ENCODE peak calls at places on chromosomes 2 and 18, in nine cellular contexts. J is aorta; F is IMR-90; X is OCI-LY7; E is K562; M is tibial artery; H is CD8-positive, alpha-beta T cell; K is uterus; V is AG04450. U is an unnamed sample.
A peak's percentile ranks its signal among the peaks of the same experiment; 100 is the strongest.

GRCh38 chr2:146323564-146323963 is 1521.3 kb upstream of the ACVR2A start:
- DNase-seq in V (no peak), K (no peak), F (peak; percentile 16), X (no peak), M (no peak), H (no peak), E (no peak), J (no peak), U (no peak)

GRCh38 chr2:212843409-212844199 is 305.0 kb upstream of the ERBB4 start:
- DNase-seq in J (no peak), H (no peak), F (peak; percentile 91), K (no peak), X (no peak), E (no peak), M (no peak), V (peak; percentile 44), U (no peak)

GRCh38 chr18:59249186-59249774 is 24.0 kb downstream of the RAX start:
- DNase-seq in K (peak; percentile 29), F (peak; percentile 80), J (no peak), H (no peak), E (peak; percentile 59), X (peak; percentile 23), M (no peak), V (peak; percentile 65), U (no peak)

GRCh38 chr2:8000861-8001260 is 681.0 kb upstream of the ID2 start:
- DNase-seq in E (peak; percentile 36), V (no peak), M (no peak), H (no peak), X (peak; percentile 60), F (peak; percentile 6), K (no peak), J (no peak), U (no peak)

GRCh38 chr2:53475320-53475719 is 292.3 kb upstream of the CHAC2 start:
- DNase-seq in M (no peak), V (no peak), F (peak; percentile 75), E (no peak), H (no peak), X (no peak), J (no peak), K (no peak), U (no peak)

GRCh38 chr2:158580760-158581159 is 124.0 kb downstream of the PKP4 start:
- DNase-seq in F (no peak), H (no peak), V (no peak), X (no peak), E (no peak), J (no peak), M (no peak), K (no peak), U (no peak)

GRCh38 chr2:64624108-64624610 is 29.6 kb downstream of the SERTAD2 start:
- DNase-seq in M (no peak), E (no peak), F (no peak), H (no peak), J (no peak), K (no peak), V (no peak), X (no peak), U (no peak)

GRCh38 chr2:31235504-31235902 is 1.6 kb downstream of the EHD3 start:
- DNase-seq in E (peak; percentile 42), M (no peak), V (peak; percentile 78), K (no peak), F (peak; percentile 92), X (no peak), H (no peak), J (no peak), U (no peak)

GRCh38 chr18:24270937-24271380 is 126.7 kb downstream of the OSBPL1A start:
- DNase-seq in K (no peak), F (peak; percentile 63), J (no peak), X (no peak), M (no peak), H (no peak), E (no peak), V (no peak), U (no peak)

GRCh38 chr18:7608174-7608550 is 41.0 kb downstream of the PTPRM start:
- DNase-seq in X (no peak), V (no peak), M (no peak), K (no peak), H (no peak), J (no peak), E (no peak), F (peak; percentile 16), U (no peak)

GRCh38 chr2:152558174-152559091 is 158.8 kb downstream of the PRPF40A start:
- DNase-seq in M (no peak), X (no peak), V (peak; percentile 72), F (peak; percentile 94), K (no peak), J (no peak), E (no peak), H (no peak), U (no peak)

GRCh38 chr2:233093721-233094120 is 33.6 kb downstream of the INPP5D start:
- DNase-seq in H (no peak), J (no peak), V (no peak), E (no peak), M (peak; percentile 53), X (no peak), F (no peak), K (no peak), U (no peak)

GRCh38 chr2:64769392-64770044 is 115.8 kb upstream of the SERTAD2 start:
- DNase-seq in J (no peak), V (no peak), M (no peak), F (no peak), E (no peak), H (no peak), X (no peak), K (no peak), U (no peak)

GRCh38 chr2:23757686-23758433 is 169.1 kb downstream of the ATAD2B start:
- DNase-seq in F (peak; percentile 95), X (no peak), H (no peak), E (peak; percentile 59), J (no peak), M (no peak), V (peak; percentile 47), K (no peak), U (no peak)

GRCh38 chr2:73642338-73643018 is at the start of gene NAT8:
- DNase-seq in K (no peak), F (no peak), X (no peak), E (no peak), H (no peak), M (no peak), V (no peak), J (no peak), U (no peak)

GRCh38 chr2:150978053-150978452 is 283.6 kb downstream of the RBM43 start:
- DNase-seq in V (no peak), X (no peak), J (no peak), K (no peak), M (no peak), F (no peak), H (no peak), E (no peak), U (no peak)

GRCh38 chr2:150974223-150974622 is 287.4 kb downstream of the RBM43 start:
- DNase-seq in M (no peak), H (no peak), K (no peak), V (no peak), X (no peak), F (no peak), E (no peak), J (no peak), U (no peak)

GRCh38 chr2:150974864-150975263 is 286.8 kb downstream of the RBM43 start:
- DNase-seq in M (no peak), V (no peak), X (no peak), E (no peak), F (no peak), K (no peak), J (no peak), H (no peak), U (no peak)

GRCh38 chr2:150977296-150977695 is 284.4 kb downstream of the RBM43 start:
- DNase-seq in X (no peak), K (no peak), E (no peak), J (no peak), F (no peak), M (no peak), V (no peak), H (no peak), U (no peak)

GRCh38 chr2:150976604-150977003 is 285.1 kb downstream of the RBM43 start:
- DNase-seq in X (no peak), F (no peak), K (no peak), J (no peak), V (no peak), E (no peak), H (no peak), M (no peak), U (no peak)
- H3K4me3 ChIP-seq in X (no peak overlapping the region), F (no peak overlapping the region), K (no peak overlapping the region), J (no peak overlapping the region), V (no peak overlapping the region), E (no peak overlapping the region), H (no peak overlapping the region), M (no peak overlapping the region), U (no peak overlapping the region)

DNA sequence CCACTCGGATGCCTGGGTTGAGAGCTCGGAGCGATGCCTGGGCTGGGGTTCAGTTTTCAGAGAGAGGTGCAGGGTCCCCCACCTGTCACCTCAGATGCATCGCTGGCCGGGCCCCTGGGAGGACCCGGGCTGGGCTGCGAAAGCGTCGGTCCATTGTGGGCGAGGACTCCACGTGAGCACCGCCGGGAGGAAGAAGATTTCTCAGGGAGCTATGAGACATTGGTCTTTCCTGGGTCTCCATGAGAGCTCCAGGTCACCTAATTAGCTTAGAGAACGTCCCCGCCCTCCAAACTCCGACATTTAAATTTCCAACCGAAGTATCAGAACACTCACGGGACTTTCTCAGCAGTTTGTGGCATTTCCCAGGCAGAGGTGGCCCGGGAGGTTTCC is 2.2 kb downstream of the FBLN7 start:
- DNase-seq in V (no peak), E (no peak), M (no peak), F (no peak), K (no peak), X (no peak), J (no peak), H (no peak), U (no peak)
- H3K4me3 ChIP-seq in V (no peak overlapping the region), E (no peak overlapping the region), M (peak overlapping the region; percentile 53), F (no peak overlapping the region), K (no peak overlapping the region), X (no peak overlapping the region), J (no peak overlapping the region), H (no peak overlapping the region), U (peak overlapping the region; percentile 27)

GRCh38 chr2:142425551-142425950 is 294.7 kb upstream of the LRP1B start:
- DNase-seq in V (no peak), E (no peak), F (no peak), H (no peak), J (no peak), X (no peak), M (no peak), K (no peak), U (no peak)
- H3K4me3 ChIP-seq in V (no peak overlapping the region), E (no peak overlapping the region), F (no peak overlapping the region), H (no peak overlapping the region), J (no peak overlapping the region), X (no peak overlapping the region), M (no peak overlapping the region), K (no peak overlapping the region), U (no peak overlapping the region)

DNA sequence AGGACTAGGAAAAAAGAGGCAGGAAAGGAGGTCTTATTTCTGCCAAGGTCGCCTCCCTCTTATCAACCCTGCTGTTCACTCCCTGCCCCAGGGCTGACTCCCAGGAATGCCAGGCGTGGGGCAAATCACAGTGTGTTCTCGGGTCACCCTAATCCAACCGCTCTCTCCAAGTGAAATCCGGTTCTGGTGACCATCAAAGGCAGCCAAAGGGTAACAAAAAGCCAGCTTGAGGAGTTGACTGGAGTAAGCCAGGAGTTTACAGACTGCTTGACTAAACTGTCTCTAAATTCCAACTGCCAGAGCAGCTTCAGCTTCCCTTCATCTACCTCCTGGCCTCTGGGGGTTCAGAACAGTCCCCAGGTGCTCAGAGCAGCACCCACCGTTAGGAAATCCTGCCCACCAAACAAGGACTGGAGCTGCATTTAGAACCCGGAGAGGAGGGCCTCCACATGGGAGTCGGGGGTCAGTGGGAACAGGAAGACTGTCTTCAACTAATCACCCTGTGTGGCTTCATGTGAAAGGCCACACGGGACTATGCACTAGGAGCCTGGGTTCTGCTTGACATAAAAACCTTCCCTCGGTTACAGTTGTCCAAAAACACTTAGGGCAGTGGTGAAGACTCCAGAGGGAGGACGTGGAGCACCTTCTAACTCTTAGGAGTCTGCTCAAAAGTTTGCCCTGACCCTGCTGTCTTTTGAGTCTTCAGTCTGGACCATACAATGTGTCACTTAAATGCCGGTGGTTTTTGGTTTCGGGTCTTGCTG is 24.2 kb upstream of the MCFD2 start:
- DNase-seq in M (no peak), E (no peak), H (no peak), F (no peak), V (no peak), X (no peak), J (no peak), K (no peak), U (no peak)
- H3K4me3 ChIP-seq in M (peak overlapping the region; percentile 83), E (peak overlapping the region; percentile 98), H (no peak overlapping the region), F (no peak overlapping the region), V (peak overlapping the region; percentile 15), X (peak overlapping the region; percentile 75), J (no peak overlapping the region), K (peak overlapping the region; percentile 82), U (peak overlapping the region; percentile 94)

U was measured in dorsolateral prefrontal cortex.